ENCODE peak calls at places on chromosomes 4 and X, in four cellular contexts. Q, L, E and A are unnamed samples.

GRCh38 chr4:83139514-83140156 is 25.1 kb upstream of the PLAC8 start:
- DNase-seq in Q (no peak), E (no peak), L (no peak), A (no peak)

GRCh38 chr4:52951016-52951415 is 88.9 kb downstream of the RASL11B start:
- DNase-seq in Q (no peak), L (no peak), E (no peak), A (no peak)

GRCh38 chr4:151584101-151584500 is 175.1 kb downstream of the FHIP1A start:
- DNase-seq in Q (no peak), L (no peak), E (peak; percentile 18), A (no peak)

GRCh38 chrX:23944234-23944633 is 36.4 kb downstream of the CXorf58 start:
- DNase-seq in L (no peak), Q (no peak), E (no peak), A (no peak)

GRCh38 chr4:176794151-176794550 is 1.4 kb upstream of the VEGFC start:
- DNase-seq in L (no peak), Q (no peak), E (peak; percentile 64), A (no peak)

GRCh38 chr4:47061435-47061834 is 30.1 kb downstream of the GABRB1 start:
- DNase-seq in L (no peak), Q (no peak), E (no peak), A (no peak)

GRCh38 chr4:41391271-41391670 is 134.5 kb downstream of the UCHL1 start:
- DNase-seq in Q (no peak), L (no peak), E (no peak), A (no peak)

GRCh38 chr4:40552536-40552935 is 77.1 kb downstream of the RBM47 start:
- DNase-seq in E (peak; percentile 3), L (no peak), Q (peak; percentile 20), A (no peak)

GRCh38 chr4:20480161-20480947 is 219.9 kb upstream of the PACRGL start:
- DNase-seq in E (no peak), Q (no peak), L (no peak), A (no peak)

GRCh38 chr4:72629540-72629939 is 60.5 kb upstream of the ADAMTS3 start:
- DNase-seq in Q (no peak), E (peak; percentile 21), L (no peak), A (no peak)

GRCh38 chr4:47510506-47511143 is 25.6 kb downstream of the ATP10D start:
- DNase-seq in E (no peak), L (no peak), Q (no peak), A (no peak)

GRCh38 chr4:24405926-24406325 is 178.4 kb downstream of the DHX15 start:
- DNase-seq in Q (no peak), E (no peak), L (no peak), A (no peak)

GRCh38 chrX:69027181-69028005 is 137.9 kb downstream of the PJA1 start:
- DNase-seq in Q (no peak), L (peak; percentile 76), E (peak; percentile 38), A (no peak)

GRCh38 chr4:53459548-53459947 is 82.1 kb downstream of the FIP1L1 start:
- DNase-seq in Q (no peak), E (no peak), L (no peak), A (no peak)

GRCh38 chr4:82360298-82361177 is 13.3 kb downstream of the HNRNPD start:
- DNase-seq in E (no peak), L (no peak), Q (no peak), A (no peak)

GRCh38 chr4:111883557-111883999 is 261.7 kb upstream of the FAM241A start:
- DNase-seq in Q (no peak), E (no peak), L (no peak), A (no peak)

GRCh38 chrX:97524340-97524739 is 640.6 kb downstream of the RPA4 start:
- DNase-seq in E (no peak), Q (no peak), L (no peak), A (no peak)

GRCh38 chr4:87985097-87985886 is 9.8 kb downstream of the SPP1 start:
- DNase-seq in E (peak; percentile 33), L (no peak), Q (peak; percentile 74), A (no peak)

GRCh38 chrX:115652221-115652620 is 91.2 kb downstream of the PLS3 start:
- DNase-seq in Q (no peak), E (no peak), L (no peak), A (no peak)

GRCh38 chrX:56943264-56943663 is 52.1 kb downstream of the SPIN3 start:
- DNase-seq in L (no peak), E (no peak), Q (no peak), A (no peak)

GRCh38 chrX:38233891-38234807 is 13.5 kb upstream of the SRPX start:
- DNase-seq in L (no peak), Q (no peak), E (no peak), A (no peak)

GRCh38 chr4:154612472-154613414 is at the start of gene FGG:
- DNase-seq in Q (no peak), L (no peak), E (no peak), A (no peak)

GRCh38 chrX:36868592-36868991 is 139.6 kb upstream of the FAM47C start:
- DNase-seq in Q (no peak), E (no peak), L (no peak), A (no peak)

GRCh38 chr4:153451931-153452660 is 14.1 kb upstream of the TMEM131L start:
- DNase-seq in Q (peak; percentile 64), E (no peak), L (no peak), A (no peak)

GRCh38 chr4:57074753-57075152 is 35.4 kb downstream of the IGFBP7 start:
- DNase-seq in E (peak; percentile 68), L (no peak), Q (no peak), A (no peak)

GRCh38 chr4:68904786-68905185 is 46.8 kb downstream of the UGT2A3 start:
- DNase-seq in L (no peak), E (no peak), Q (peak; percentile 17), A (no peak)

GRCh38 chr4:173398251-173398650 is 665 bp downstream of the SCRG1 start:
- DNase-seq in E (no peak), L (no peak), Q (no peak), A (no peak)

GRCh38 chr4:80081566-80081965 is 8.5 kb upstream of the ANTXR2 start:
- DNase-seq in E (peak; percentile 20), Q (no peak), L (no peak), A (no peak)

GRCh38 chr4:169821402-169821801 is 63.7 kb upstream of the HPF1 start:
- DNase-seq in L (no peak), E (no peak), Q (no peak), A (no peak)

GRCh38 chrX:134144231-134144630 is 92.8 kb upstream of the CCDC160 start:
- DNase-seq in Q (no peak), E (peak; percentile 3), L (no peak), A (no peak)

GRCh38 chr4:52726821-52727580 is 24.2 kb downstream of the ERVMER34-1 start:
- DNase-seq in E (no peak), Q (no peak), L (no peak), A (no peak)

GRCh38 chr4:158775091-158775651 is 6.3 kb downstream of the FNIP2 start:
- DNase-seq in Q (no peak), E (peak; percentile 45), L (no peak), A (no peak)

GRCh38 chrX:147763131-147763530 is 148.6 kb upstream of the FMR1 start:
- DNase-seq in E (no peak), L (no peak), Q (no peak), A (no peak)

GRCh38 chrX:79366888-79367749 is at the start of gene ITM2A:
- DNase-seq in E (no peak), L (no peak), Q (peak; percentile 55), A (peak; percentile 37)

DNA sequence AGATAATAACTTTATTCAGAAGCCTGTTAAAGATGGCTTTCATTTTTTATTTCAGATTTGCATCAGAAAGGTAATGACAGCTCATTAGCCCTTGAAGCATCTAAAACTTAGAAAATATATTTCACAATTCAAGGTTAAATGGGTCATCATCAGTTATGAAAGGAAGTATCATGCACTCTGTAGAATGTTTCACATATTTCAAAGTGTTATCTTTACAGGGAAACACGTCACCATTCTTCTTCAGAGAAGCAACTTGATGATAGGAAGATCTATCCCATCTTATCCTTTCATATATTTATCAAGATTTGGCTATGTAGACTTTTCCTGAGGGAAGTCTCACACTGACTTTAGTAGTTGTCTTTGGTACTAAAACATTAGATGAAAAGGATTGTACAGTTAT is 277.8 kb downstream of the TENM3 start:
- DNase-seq in E (no peak), L (no peak), Q (no peak), A (no peak)
- TF ChIP-seq CTCF in E (no peak), L (no peak), Q (no peak), A (no peak)

DNA sequence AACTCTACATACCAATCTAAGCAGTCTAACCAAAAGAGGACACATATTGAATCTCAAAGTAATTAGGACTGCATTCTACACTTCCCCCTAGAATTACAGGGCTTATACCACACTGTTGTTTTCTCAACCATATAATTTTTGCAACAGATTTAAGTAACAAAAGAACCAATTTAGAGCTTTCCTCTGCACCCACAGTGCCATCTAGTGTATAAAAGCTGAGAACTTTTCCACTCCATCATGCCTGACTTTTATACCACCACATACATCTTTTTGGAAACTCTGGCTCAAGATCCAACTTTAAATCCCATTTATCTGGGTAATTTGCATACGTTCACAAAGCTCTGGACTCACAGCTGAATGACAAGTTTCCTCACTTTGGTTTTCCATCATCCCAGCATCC is 99.5 kb downstream of the EFHC2 start:
- DNase-seq in Q (no peak), L (no peak), E (peak; percentile 13), A (no peak)
- TF ChIP-seq CTCF in Q (no peak), L (peak; percentile 68), E (peak; percentile 53), A (peak; percentile 41)

GRCh38 chr4:74190919-74191397 is 33.0 kb downstream of the MTHFD2L start:
- DNase-seq in L (no peak), E (no peak), Q (no peak), A (no peak)

GRCh38 chr4:74188912-74189311 is 31.0 kb downstream of the MTHFD2L start:
- DNase-seq in E (no peak), L (no peak), Q (no peak), A (no peak)

GRCh38 chr4:74190332-74190731 is 32.4 kb downstream of the MTHFD2L start:
- DNase-seq in L (no peak), Q (no peak), E (no peak), A (no peak)

GRCh38 chr4:74189331-74190043 is 31.6 kb downstream of the MTHFD2L start:
- DNase-seq in E (peak; percentile 46), Q (no peak), L (no peak), A (no peak)
- TF ChIP-seq CTCF in E (peak; percentile 85), Q (peak; percentile 18), L (peak; percentile 95), A (peak; percentile 80)

GRCh38 chrX:15107367-15107988 is 162.4 kb downstream of the ASB9 start:
- DNase-seq in E (no peak), L (no peak), Q (no peak), A (no peak)
- TF ChIP-seq CTCF in E (no peak), L (no peak), Q (no peak), A (no peak)

DNA sequence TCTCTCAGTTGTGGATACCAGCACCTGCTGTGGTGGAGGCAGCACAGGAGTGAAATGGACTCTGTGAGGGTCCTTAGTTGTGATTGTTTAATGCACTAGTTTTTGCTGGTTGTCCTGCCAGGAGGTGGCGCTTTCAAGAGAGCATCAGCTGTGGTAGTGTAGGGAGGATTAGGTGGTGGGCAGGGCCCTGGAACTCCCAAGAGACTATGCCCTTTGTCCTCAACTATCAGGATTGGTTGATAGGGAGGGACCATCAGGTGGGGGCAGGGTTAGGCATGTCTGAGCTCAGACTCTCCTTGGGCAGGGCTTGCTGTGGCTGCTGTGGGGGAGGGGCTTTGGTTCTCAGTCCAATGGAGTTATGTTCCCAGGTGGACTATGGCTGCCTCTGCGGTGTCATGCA is 121.9 kb downstream of the RRAGB start:
- DNase-seq in E (no peak), Q (peak; percentile 64), L (no peak), A (no peak)
- TF ChIP-seq CTCF in E (no peak), Q (no peak), L (no peak), A (no peak)

GRCh38 chr4:150251752-150252190 is 173.5 kb downstream of the DCLK2 start:
- DNase-seq in Q (peak; percentile 34), L (no peak), E (no peak), A (no peak)
- TF ChIP-seq CTCF in Q (no peak), L (no peak), E (no peak), A (no peak)